ENCODE peak calls at places on chromosomes 7 and 10, in seven cellular contexts. N is kidney tubule cell, A is Calu3, R is endothelial cell, H is HL-60, E is GM23248, W is BJ. O is an unnamed sample.

GRCh38 chr7:94654764-94655561 is 970 bp downstream of the SGCE start:
- DNase-seq in N (peak), A (peak), R (peak), H (no peak), E (peak), W (no peak), O (no peak)

GRCh38 chr7:46485481-46486065 is 564.5 kb upstream of the IGFBP3 start:
- DNase-seq in N (peak), A (peak), R (no peak), H (no peak), E (peak), W (no peak), O (no peak)

GRCh38 chr7:100583132-100584045 is 2.5 kb downstream of the LRCH4 start:
- DNase-seq in N (peak), A (no peak), R (peak), H (peak), E (no peak), W (no peak), O (peak)

GRCh38 chr7:23249486-23249885 is 2.9 kb downstream of the GPNMB start:
- DNase-seq in N (no peak), A (no peak), R (no peak), H (no peak), E (no peak), W (no peak), O (no peak)

GRCh38 chr10:86288695-86289576 is 77.7 kb downstream of the GRID1 start:
- DNase-seq in N (no peak), A (no peak), R (no peak), H (no peak), E (no peak), W (no peak), O (no peak)

GRCh38 chr7:30171753-30172447 is 37.1 kb downstream of the MTURN start:
- DNase-seq in N (peak), A (no peak), R (no peak), H (no peak), E (peak), W (no peak), O (no peak)

GRCh38 chr10:94279835-94280709 is 82.7 kb downstream of the NOC3L start:
- DNase-seq in N (peak), A (peak), R (peak), H (peak), E (peak), W (no peak), O (peak)

GRCh38 chr10:74924251-74924954 is 98.0 kb downstream of the KAT6B start:
- DNase-seq in N (peak), A (peak), R (no peak), H (no peak), E (peak), W (peak), O (no peak)

GRCh38 chr10:110355922-110356627 is 51.4 kb upstream of the SMNDC1 start:
- DNase-seq in N (no peak), A (no peak), R (no peak), H (no peak), E (no peak), W (no peak), O (peak)

GRCh38 chr10:15764867-15765454 is 45.2 kb upstream of the ITGA8 start:
- DNase-seq in N (no peak), A (no peak), R (no peak), H (no peak), E (no peak), W (no peak), O (no peak)

GRCh38 chr7:65404020-65404419 is 30.4 kb downstream of the ZNF92 start:
- DNase-seq in N (no peak), A (no peak), R (no peak), H (no peak), E (no peak), W (no peak), O (no peak)

GRCh38 chr10:57979986-57980385 is 287.7 kb downstream of the IPMK start:
- DNase-seq in N (no peak), A (no peak), R (no peak), H (no peak), E (peak), W (no peak), O (no peak)

GRCh38 chr10:74189999-74190421 is 39.0 kb downstream of the ADK start:
- DNase-seq in N (peak), A (peak), R (no peak), H (no peak), E (peak), W (peak), O (no peak)

GRCh38 chr7:69782917-69783684 is 184.8 kb downstream of the AUTS2 start:
- DNase-seq in N (no peak), A (no peak), R (no peak), H (no peak), E (peak), W (no peak), O (no peak)

GRCh38 chr7:29987083-29987482 is 2.5 kb downstream of the SCRN1 start:
- DNase-seq in N (peak), A (no peak), R (no peak), H (no peak), E (peak), W (no peak), O (no peak)

GRCh38 chr10:100518761-100519241 is 860 bp downstream of the SEC31B start:
- DNase-seq in N (peak), A (peak), R (peak), H (no peak), E (peak), W (no peak), O (peak)

GRCh38 chr7:50166997-50167961 is 74.2 kb upstream of the ZPBP start:
- DNase-seq in N (no peak), A (no peak), R (no peak), H (no peak), E (no peak), W (no peak), O (peak)

GRCh38 chr7:27910341-27910740 is 170.4 kb downstream of the TAX1BP1 start:
- DNase-seq in N (no peak), A (no peak), R (no peak), H (no peak), E (peak), W (no peak), O (no peak)

GRCh38 chr7:103989200-103989784 is at the start of gene RELN:
- DNase-seq in N (peak), A (peak), R (peak), H (no peak), E (peak), W (no peak), O (peak)

GRCh38 chr7:150826061-150826849 is 25.7 kb downstream of the TMEM176A start:
- DNase-seq in N (no peak), A (no peak), R (no peak), H (no peak), E (no peak), W (no peak), O (no peak)

GRCh38 chr7:91248996-91249395 is 15.2 kb upstream of the FZD1 start:
- DNase-seq in N (peak), A (no peak), R (no peak), H (no peak), E (no peak), W (no peak), O (no peak)

GRCh38 chr7:134589491-134589941 is 40.6 kb downstream of the AKR1B15 start:
- DNase-seq in N (peak), A (peak), R (no peak), H (no peak), E (peak), W (no peak), O (no peak)

GRCh38 chr7:105353752-105354328 is 34.9 kb downstream of the SRPK2 start:
- DNase-seq in N (no peak), A (no peak), R (no peak), H (peak), E (peak), W (no peak), O (no peak)

GRCh38 chr10:124906551-124907001 is 35.3 kb upstream of the ZRANB1 start:
- DNase-seq in N (peak), A (no peak), R (no peak), H (no peak), E (peak), W (peak), O (no peak)

GRCh38 chr10:77805676-77806075 is 120.9 kb downstream of the DLG5 start:
- DNase-seq in N (no peak), A (no peak), R (no peak), H (no peak), E (no peak), W (no peak), O (no peak)

GRCh38 chr10:69491611-69492010 is 40.3 kb downstream of the TSPAN15 start:
- DNase-seq in N (no peak), A (no peak), R (no peak), H (no peak), E (no peak), W (no peak), O (no peak)

GRCh38 chr7:75646551-75647102 is 92.1 kb downstream of the HIP1 start:
- DNase-seq in N (no peak), A (no peak), R (no peak), H (no peak), E (no peak), W (no peak), O (no peak)

GRCh38 chr7:84237533-84238173 is 43.1 kb upstream of the SEMA3A start:
- DNase-seq in N (peak), A (no peak), R (no peak), H (no peak), E (peak), W (peak), O (no peak)

GRCh38 chr10:112962343-112962742 is 12.3 kb downstream of the TCF7L2 start:
- DNase-seq in N (no peak), A (no peak), R (no peak), H (no peak), E (no peak), W (no peak), O (no peak)

GRCh38 chr7:93981480-93981874 is 22.7 kb downstream of the BET1 start:
- DNase-seq in N (peak), A (no peak), R (no peak), H (no peak), E (no peak), W (no peak), O (no peak)

GRCh38 chr10:74967850-74968620 is 141.6 kb downstream of the KAT6B start:
- DNase-seq in N (no peak), A (no peak), R (no peak), H (no peak), E (no peak), W (no peak), O (no peak)